ENCODE peak calls at places on chromosomes 1 and 21, in nine cellular contexts. Y is aorta; M is RWPE2; E is lung; B is gastrocnemius medialis; W is CD8-positive, alpha-beta T cell; R is body of pancreas; L is A549; U is CD4-positive, CD25-positive, alpha-beta regulatory T cell. N is an unnamed sample.

GRCh38 chr1:1311107-1312104 is 3.0 kb downstream of the PUSL1 start:
- ATAC-seq in L (no peak), W (no peak), M (no peak), B (no peak), R (no peak), Y (no peak), U (no peak), E (no peak), N (no peak)

GRCh38 chr1:30655672-30656071 is 67.7 kb downstream of the MATN1 start:
- ATAC-seq in B (no peak), W (no peak), U (no peak), M (no peak), L (no peak), E (no peak), R (no peak), Y (no peak), N (no peak)

GRCh38 chr1:31866450-31866801 is 50.6 kb upstream of the SPOCD1 start:
- ATAC-seq in B (no peak), L (no peak), Y (no peak), R (no peak), E (no peak), M (no peak), U (no peak), W (no peak), N (no peak)

GRCh38 chr1:86380257-86380861 is 15.8 kb downstream of the ODF2L start:
- ATAC-seq in U (peak; percentile 71), L (peak; percentile 54), Y (peak; percentile 79), M (peak; percentile 52), R (peak; percentile 75), E (peak; percentile 72), B (peak; percentile 75), W (peak; percentile 92), N (no peak)

GRCh38 chr1:227356582-227357228 is 38.4 kb upstream of the CDC42BPA start:
- ATAC-seq in U (no peak), E (peak; percentile 7), R (peak; percentile 78), M (peak; percentile 83), B (no peak), L (peak; percentile 66), Y (no peak), W (no peak), N (no peak)

GRCh38 chr1:228082975-228083870 is 715 bp downstream of the ARF1 start:
- ATAC-seq in L (peak; percentile 13), W (no peak), Y (peak; percentile 5), R (peak; percentile 46), E (peak; percentile 7), U (no peak), M (no peak), B (peak; percentile 44), N (peak; percentile 19)

GRCh38 chr1:117216718-117217117 is 6.0 kb upstream of the VTCN1 start:
- ATAC-seq in M (no peak), E (no peak), Y (no peak), B (no peak), W (no peak), R (no peak), U (no peak), L (no peak), N (no peak)

GRCh38 chr21:32257952-32258785 is 20.7 kb downstream of the MIS18A start:
- ATAC-seq in B (peak; percentile 82), U (no peak), E (peak; percentile 71), L (peak; percentile 94), Y (peak; percentile 90), W (no peak), R (peak; percentile 88), M (peak; percentile 88), N (peak; percentile 69)

GRCh38 chr1:174466607-174467006 is 18.8 kb downstream of the GPR52 start:
- ATAC-seq in E (no peak), R (no peak), W (no peak), U (no peak), Y (no peak), B (no peak), L (no peak), M (no peak), N (no peak)

GRCh38 chr1:100631015-100631521 is 88.5 kb upstream of the VCAM1 start:
- ATAC-seq in R (no peak), U (no peak), B (no peak), W (no peak), M (peak; percentile 71), Y (no peak), E (peak; percentile 48), L (peak; percentile 41), N (no peak)

GRCh38 chr1:24754229-24754628 is 9.0 kb downstream of the CLIC4 start:
- ATAC-seq in L (no peak), U (no peak), W (no peak), B (no peak), R (no peak), M (no peak), Y (no peak), E (no peak), N (no peak)

GRCh38 chr1:89884718-89885596 is 64.1 kb downstream of the LRRC8D start:
- ATAC-seq in M (peak; percentile 72), B (no peak), L (no peak), W (no peak), E (no peak), Y (no peak), R (no peak), U (no peak), N (no peak)

GRCh38 chr1:214316597-214316996 is 35.6 kb downstream of the SMYD2 start:
- ATAC-seq in U (no peak), R (peak; percentile 94), M (no peak), W (no peak), Y (no peak), E (no peak), L (no peak), B (peak; percentile 89), N (no peak)

GRCh38 chr1:23592209-23592905 is 33.1 kb upstream of the ID3 start:
- ATAC-seq in B (no peak), U (no peak), L (no peak), R (no peak), Y (no peak), W (peak; percentile 16), M (peak; percentile 3), E (no peak), N (no peak)

GRCh38 chr1:207022996-207023679 is 9.4 kb downstream of the C1orf116 start:
- ATAC-seq in M (no peak), U (no peak), B (no peak), R (no peak), W (no peak), L (no peak), E (no peak), Y (no peak), N (no peak)

GRCh38 chr1:211687462-211688215 is 12.2 kb upstream of the NEK2 start:
- ATAC-seq in R (no peak), Y (no peak), M (no peak), L (no peak), W (no peak), U (no peak), E (no peak), B (no peak), N (no peak)

GRCh38 chr21:44986471-44987291 is 46.9 kb downstream of the SLX9 start:
- ATAC-seq in U (no peak), M (no peak), W (no peak), R (no peak), B (no peak), Y (no peak), L (no peak), E (no peak), N (no peak)
- H3K4me3 ChIP-seq in U (no peak overlapping the region), M (no peak overlapping the region), W (no peak overlapping the region), R (no peak overlapping the region), B (no peak overlapping the region), Y (no peak overlapping the region), L (no peak overlapping the region), E (no peak overlapping the region), N (no peak overlapping the region)

GRCh38 chr1:204417231-204417997 is 5.8 kb upstream of the PPP1R15B start:
- ATAC-seq in B (peak; percentile 86), U (no peak), Y (peak; percentile 91), E (peak; percentile 80), M (peak; percentile 92), R (peak; percentile 92), W (no peak), L (peak; percentile 91), N (peak; percentile 79)
- H3K4me3 ChIP-seq in B (no peak overlapping the region), U (no peak overlapping the region), Y (no peak overlapping the region), E (no peak overlapping the region), M (no peak overlapping the region), R (no peak overlapping the region), W (no peak overlapping the region), L (peak overlapping the region; percentile 42), N (no peak overlapping the region)

DNA sequence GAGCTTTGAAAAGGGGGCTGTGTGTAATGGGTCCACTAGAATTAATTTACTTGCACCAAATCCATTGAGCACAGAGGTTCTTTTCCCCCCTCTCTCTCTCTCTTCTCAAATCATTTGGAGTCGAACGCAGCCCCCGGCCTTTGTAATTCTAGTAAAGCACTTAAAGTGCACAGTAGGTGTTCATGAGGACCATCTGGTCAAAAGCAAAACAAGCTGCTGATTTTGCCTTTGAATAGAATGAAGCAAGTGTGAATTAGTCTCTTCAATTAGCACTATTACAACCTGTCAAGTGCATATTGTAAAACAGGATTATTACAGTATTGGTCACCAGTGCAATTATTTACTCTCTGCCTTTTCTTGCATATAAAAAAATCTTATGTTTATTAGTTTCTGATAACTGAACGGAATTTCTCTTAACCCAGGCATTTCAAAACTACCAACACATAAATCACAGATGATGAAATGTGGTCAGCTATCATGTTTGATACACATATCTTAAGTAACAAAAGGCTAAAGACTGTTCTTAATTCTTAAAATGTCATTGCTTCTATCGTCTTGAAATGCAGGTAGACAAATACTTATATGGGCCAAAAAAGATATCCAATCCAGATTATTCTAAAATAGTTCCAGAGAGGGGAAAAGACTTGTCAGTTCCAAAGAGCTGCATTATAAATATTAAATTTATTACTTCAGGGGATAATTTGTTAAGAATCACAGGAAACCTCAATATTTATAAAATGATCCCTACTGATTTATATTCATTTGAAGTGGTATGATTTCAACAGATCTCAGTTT is 259.6 kb downstream of the FAF1 start:
- ATAC-seq in R (no peak), M (no peak), L (no peak), E (no peak), Y (no peak), W (no peak), B (no peak), U (no peak), N (no peak)
- H3K4me3 ChIP-seq in R (no peak overlapping the region), M (no peak overlapping the region), L (no peak overlapping the region), E (no peak overlapping the region), Y (no peak overlapping the region), W (no peak overlapping the region), B (no peak overlapping the region), U (no peak overlapping the region), N (no peak overlapping the region)

DNA sequence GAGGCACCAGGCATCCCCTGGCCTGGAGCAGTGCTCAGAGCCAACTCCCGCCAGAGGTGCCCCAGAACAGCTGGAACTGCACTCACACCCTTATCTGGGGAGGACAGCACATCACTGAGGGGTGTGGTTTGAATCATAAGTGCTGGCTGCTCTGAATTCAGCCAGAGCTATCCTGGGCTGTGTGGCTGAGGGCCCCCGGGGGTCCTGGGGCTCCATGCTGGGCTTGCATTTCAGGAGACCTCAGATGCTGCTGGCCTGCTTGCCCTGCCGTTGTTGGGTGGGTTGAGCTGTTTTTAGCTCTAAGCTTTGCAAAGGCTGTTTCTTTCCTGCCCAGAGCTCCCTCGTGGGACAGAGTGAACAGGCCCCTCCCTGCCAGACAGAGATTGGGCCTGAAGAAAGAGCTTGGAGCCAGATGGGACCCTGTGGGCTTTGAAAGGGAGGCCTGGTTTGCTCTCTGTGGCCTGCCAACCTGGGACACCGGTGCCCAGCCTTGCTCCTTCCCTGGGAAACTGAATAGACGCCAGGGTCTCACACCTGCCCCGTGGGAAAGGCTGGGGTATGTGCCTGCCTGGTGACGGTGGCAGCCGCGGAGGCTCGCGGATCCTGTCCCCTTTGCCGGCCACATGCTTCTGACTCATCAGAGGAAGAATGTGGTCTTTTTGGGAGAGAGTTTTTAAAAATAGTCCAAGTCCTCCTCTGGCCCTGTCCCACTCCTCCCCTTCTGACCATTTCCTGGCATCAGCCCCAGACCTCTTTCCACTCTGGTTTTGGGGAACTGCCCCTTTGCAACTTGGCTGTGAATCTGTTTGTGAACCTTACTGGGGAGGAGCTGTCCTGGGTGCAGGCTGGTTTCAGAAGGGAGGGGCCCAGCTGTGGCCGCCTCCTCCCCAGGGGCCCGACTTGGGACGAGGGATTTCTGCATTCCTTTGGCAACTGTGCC is 30.0 kb downstream of the ARHGEF10L start:
- ATAC-seq in Y (peak; percentile 86), B (peak; percentile 83), E (peak; percentile 71), U (no peak), L (peak; percentile 51), M (peak; percentile 52), W (no peak), R (peak; percentile 73), N (peak; percentile 89)
- H3K4me3 ChIP-seq in Y (no peak overlapping the region), B (peak overlapping the region; percentile 11), E (no peak overlapping the region), U (no peak overlapping the region), L (no peak overlapping the region), M (no peak overlapping the region), W (no peak overlapping the region), R (no peak overlapping the region), N (no peak overlapping the region)

N was measured in gastroesophageal sphincter.